ENCODE peak calls at places on chromosomes 5 and 9, in seven cellular contexts. I is uterus, D is HCT116, O is ovary, G is erythroblast, V is body of pancreas, N is heart left ventricle. M is an unnamed sample.

GRCh38 chr5:6597557-6597956 is 35.3 kb downstream of the NSUN2 start:
- DNase-seq in I (no peak), O (no peak), V (no peak), N (no peak), D (no peak), G (no peak), M (no peak)

GRCh38 chr9:114507726-114508125 is 2.5 kb upstream of the WHRN start:
- DNase-seq in O (no peak), V (no peak), D (no peak), N (no peak), G (no peak), I (no peak), M (no peak)

GRCh38 chr5:135488727-135489465 is 36.7 kb upstream of the TIFAB start:
- DNase-seq in N (no peak), D (peak), G (no peak), O (no peak), V (no peak), I (no peak), M (no peak)

GRCh38 chr5:126422994-126423788 is at the start of gene GRAMD2B:
- DNase-seq in I (peak), V (peak), O (peak), G (peak), N (peak), D (peak), M (peak)

GRCh38 chr5:1265026-1265425 is 29.8 kb downstream of the TERT start:
- DNase-seq in N (no peak), G (no peak), O (no peak), I (no peak), D (no peak), V (no peak), M (no peak)

GRCh38 chr5:31663519-31663918 is 24.6 kb downstream of the PDZD2 start:
- DNase-seq in D (no peak), O (no peak), N (no peak), G (no peak), V (no peak), I (no peak), M (peak)

GRCh38 chr5:13643196-13643595 is 301.3 kb downstream of the DNAH5 start:
- DNase-seq in N (no peak), G (no peak), I (no peak), D (no peak), V (no peak), O (no peak), M (no peak)

GRCh38 chr5:130555429-130555828 is 609.6 kb downstream of the HINT1 start:
- DNase-seq in N (peak), D (no peak), I (no peak), G (no peak), V (no peak), O (no peak), M (no peak)

GRCh38 chr9:127694890-127695735 is 11.7 kb upstream of the CFAP157 start:
- DNase-seq in I (no peak), D (no peak), O (no peak), G (no peak), V (no peak), N (no peak), M (no peak)

GRCh38 chr5:114311943-114312342 is 49.9 kb upstream of the KCNN2 start:
- DNase-seq in G (no peak), D (no peak), I (no peak), O (no peak), V (no peak), N (no peak), M (no peak)

GRCh38 chr5:135423158-135423925 is 23.8 kb downstream of the DCANP1 start:
- DNase-seq in G (no peak), D (peak), I (no peak), V (no peak), O (no peak), N (no peak), M (no peak)

GRCh38 chr9:133971121-133971951 is 20.8 kb downstream of the VAV2 start:
- DNase-seq in I (no peak), G (no peak), O (no peak), V (peak), D (no peak), N (peak), M (no peak)

GRCh38 chr9:98228392-98229089 is 26.9 kb downstream of the TBC1D2 start:
- DNase-seq in O (no peak), V (no peak), N (no peak), D (no peak), I (no peak), G (peak), M (no peak)

GRCh38 chr5:141657937-141658545 is 6.8 kb upstream of the FCHSD1 start:
- DNase-seq in V (no peak), N (no peak), I (no peak), D (peak), G (peak), O (no peak), M (no peak)

GRCh38 chr9:125910286-125910685 is 163.1 kb downstream of the PBX3 start:
- DNase-seq in D (no peak), O (no peak), V (no peak), G (no peak), N (no peak), I (no peak), M (no peak)

GRCh38 chr9:115694014-115694413 is 459.6 kb upstream of the PAPPA start:
- DNase-seq in O (no peak), N (no peak), G (peak), V (peak), D (no peak), I (no peak), M (no peak)

GRCh38 chr9:119961774-119962408 is 592.7 kb upstream of the BRINP1 start:
- DNase-seq in I (no peak), V (peak), N (no peak), O (no peak), D (peak), G (peak), M (no peak)

GRCh38 chr5:145389047-145389446 is 446.1 kb downstream of the PRELID2 start:
- DNase-seq in V (no peak), N (no peak), G (no peak), O (no peak), I (no peak), D (no peak), M (no peak)

GRCh38 chr9:77809552-77809951 is 161.4 kb upstream of the GNA14 start:
- DNase-seq in N (no peak), O (no peak), V (no peak), D (no peak), G (no peak), I (no peak), M (no peak)

GRCh38 chr9:130226112-130226511 is 39.4 kb upstream of the HMCN2 start:
- DNase-seq in I (no peak), O (no peak), D (no peak), G (no peak), N (no peak), V (no peak), M (no peak)

GRCh38 chr5:141742866-141743651 is 61.0 kb upstream of the ARAP3 start:
- DNase-seq in I (no peak), D (no peak), G (peak), V (peak), N (no peak), O (no peak), M (no peak)

GRCh38 chr5:52692039-52692438 is 95.7 kb upstream of the ITGA1 start:
- DNase-seq in G (no peak), I (no peak), V (no peak), O (no peak), D (no peak), N (no peak), M (no peak)

GRCh38 chr9:95189230-95190098 is 128.0 kb downstream of the FANCC start:
- DNase-seq in I (no peak), N (no peak), G (no peak), V (no peak), O (peak), D (no peak), M (no peak)

GRCh38 chr9:94907246-94907936 is 180.9 kb downstream of the AOPEP start:
- DNase-seq in I (no peak), D (no peak), O (no peak), N (no peak), G (no peak), V (peak), M (peak)

GRCh38 chr9:86685556-86685955 is 261.8 kb downstream of the GAS1 start:
- DNase-seq in V (no peak), N (no peak), G (no peak), I (no peak), O (no peak), D (no peak), M (no peak)

GRCh38 chr9:91727972-91728371 is 222.1 kb downstream of the ROR2 start:
- DNase-seq in I (no peak), G (no peak), V (no peak), O (no peak), N (no peak), D (no peak), M (no peak)
- TF ChIP-seq POLR2A in I (no peak), G (no peak), V (no peak), O (no peak), N (no peak), D (no peak), M (no peak)

DNA sequence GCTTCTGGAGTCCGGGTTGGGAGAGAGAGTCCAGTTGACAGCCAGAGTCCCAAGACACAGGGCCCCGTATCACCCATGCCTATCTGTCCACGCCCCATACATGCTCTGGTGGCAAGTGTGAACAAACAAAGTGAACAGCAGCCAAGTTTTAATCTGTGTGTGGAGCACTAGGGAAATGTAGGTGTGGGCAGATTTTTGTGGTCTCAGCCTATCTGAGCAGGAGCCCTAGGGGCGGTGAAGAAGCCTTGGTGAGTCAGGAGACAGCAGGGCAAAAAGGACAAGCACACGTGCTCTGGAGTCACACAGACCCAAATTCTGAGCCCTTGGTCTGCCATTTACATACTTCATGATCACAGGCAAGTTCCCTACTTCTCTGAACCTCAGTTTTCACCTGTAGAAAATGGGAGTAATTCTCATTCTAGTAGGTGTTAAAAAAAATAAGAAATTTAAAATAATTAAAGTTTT is 23.2 kb downstream of the EGR1 start:
- DNase-seq in N (no peak), I (no peak), V (no peak), O (no peak), G (peak), D (no peak), M (no peak)
- TF ChIP-seq POLR2A in N (no peak), I (no peak), V (no peak), O (no peak), G (no peak), D (no peak), M (no peak)

DNA sequence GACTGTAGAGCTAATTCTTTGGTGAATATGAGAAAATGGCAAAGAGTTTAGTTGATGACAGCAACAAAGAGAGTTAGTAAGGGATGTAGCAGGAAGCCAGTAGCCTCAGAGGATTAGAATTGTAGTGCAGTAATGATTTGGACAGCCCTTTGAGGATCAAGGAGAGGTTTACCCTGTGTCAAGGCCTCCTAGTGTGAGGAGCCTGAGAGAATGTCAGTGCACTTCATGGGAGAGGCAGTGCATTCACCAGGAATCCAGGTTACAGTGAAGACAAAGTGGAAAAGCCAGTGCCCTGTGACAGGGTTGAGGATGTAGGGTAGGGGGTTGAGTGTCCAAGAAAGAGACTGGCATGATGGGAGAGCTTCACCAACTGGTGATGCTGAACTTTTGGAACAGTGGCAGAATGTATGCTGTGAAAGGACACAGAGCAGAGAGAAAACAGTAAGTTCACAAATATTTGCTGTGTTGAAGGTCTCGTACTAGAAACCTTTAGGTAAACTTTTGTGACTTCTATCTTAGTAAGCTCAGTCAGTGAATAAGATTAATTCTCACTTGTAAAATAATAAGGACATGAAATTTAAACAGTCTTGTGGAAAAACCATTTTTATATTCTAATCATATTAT is 27.3 kb downstream of the NLN start:
- DNase-seq in N (no peak), O (no peak), I (no peak), G (no peak), D (no peak), V (no peak), M (no peak)
- TF ChIP-seq POLR2A in N (no peak), O (no peak), I (no peak), G (no peak), D (no peak), V (no peak), M (no peak)

GRCh38 chr5:14965815-14966214 is 94.2 kb upstream of the ANKH start:
- DNase-seq in V (no peak), G (no peak), N (no peak), D (no peak), O (no peak), I (no peak), M (no peak)

GRCh38 chr5:14971864-14972263 is 100.3 kb upstream of the ANKH start:
- DNase-seq in N (no peak), O (no peak), V (no peak), G (no peak), D (no peak), I (no peak), M (no peak)

GRCh38 chr5:14967166-14967565 is 95.6 kb upstream of the ANKH start:
- DNase-seq in D (no peak), V (no peak), O (no peak), N (no peak), I (no peak), G (no peak), M (no peak)

DNA sequence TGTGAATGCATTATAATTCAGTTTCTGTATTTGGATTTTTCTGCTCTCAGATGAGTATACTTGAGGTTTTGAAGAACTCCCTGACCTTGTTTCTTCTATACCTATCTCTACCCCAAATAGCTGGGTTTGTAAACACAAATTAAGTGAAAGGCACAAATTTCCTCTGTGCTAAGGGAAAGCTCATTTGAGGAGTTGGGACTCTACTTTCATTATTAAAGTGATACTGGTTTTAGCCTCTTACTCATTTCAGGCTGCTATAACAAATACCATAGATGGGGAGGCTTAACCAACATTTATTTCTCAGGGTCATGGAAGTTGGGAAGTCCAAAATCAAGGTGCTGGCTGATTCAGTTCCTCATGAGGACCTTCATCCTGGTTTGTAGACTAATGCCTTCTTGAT is 97.2 kb upstream of the ANKH start:
- DNase-seq in I (no peak), O (no peak), V (no peak), D (no peak), G (no peak), N (no peak), M (no peak)
- TF ChIP-seq POLR2A in I (no peak), O (no peak), V (no peak), D (no peak), G (no peak), N (no peak), M (no peak)

DNA sequence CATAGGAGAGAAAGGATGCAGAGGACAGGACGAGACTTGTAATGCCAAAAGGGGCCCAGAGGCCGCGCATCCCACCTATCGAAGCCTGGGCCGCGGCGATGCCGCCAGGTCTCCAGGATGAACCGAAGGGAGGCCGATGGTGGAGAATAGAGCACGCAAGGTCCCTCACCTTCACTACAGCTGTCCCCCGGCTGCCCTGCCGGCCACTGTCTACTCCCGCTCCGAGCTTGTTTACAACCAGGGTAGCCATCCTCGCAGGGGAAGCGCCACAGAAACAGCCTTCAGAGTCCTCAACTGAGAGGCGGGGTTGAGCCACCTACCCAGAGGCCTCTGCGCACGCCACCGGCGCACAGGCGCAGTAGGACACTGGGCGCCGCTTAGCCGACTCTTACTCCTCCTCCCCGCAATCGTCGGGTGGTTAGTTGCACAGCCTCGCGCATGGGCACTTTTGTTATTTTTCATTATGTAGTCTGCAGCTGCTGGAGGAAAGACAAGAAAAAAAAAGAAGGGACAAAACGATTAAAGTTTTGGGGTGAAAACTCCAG is at the start of gene TRIM23:
- DNase-seq in D (peak), G (peak), O (peak), V (peak), N (peak), I (peak), M (peak)
- TF ChIP-seq POLR2A in D (peak), G (peak), O (peak), V (peak), N (peak), I (no peak), M (no peak)

GRCh38 chr5:180071418-180072255 is at the start of gene RNF130:
- DNase-seq in D (peak), G (peak), O (peak), N (peak), V (peak), I (peak), M (peak)
- TF ChIP-seq POLR2A in D (peak), G (peak), O (peak), N (peak), V (peak), I (peak), M (no peak)

M was measured in lower leg skin.